ENCODE peak calls at places on chromosomes 13 and 19, in nine cellular contexts. One of them, this sample, is unnamed.

GRCh38 chr13:50283017-50283416 is 267.8 kb downstream of the KCNRG start:
- DNase-seq in CD4-positive, alpha-beta memory T cell: no peak
- DNase-seq in colonic mucosa: no peak
- DNase-seq in lower leg skin: no peak
- DNase-seq in cardiac muscle cell: no peak
- DNase-seq in lung microvascular endothelial cell: no peak
- DNase-seq in iris pigment epithelial cell: no peak
- DNase-seq in RWPE2: no peak
- DNase-seq in GM03348: no peak
- DNase-seq in this sample: no peak

GRCh38 chr19:39430675-39431593 is 4.8 kb downstream of the RPS16 start:
- DNase-seq in CD4-positive, alpha-beta memory T cell: peak
- DNase-seq in cardiac muscle cell: no peak
- DNase-seq in lung microvascular endothelial cell: peak
- DNase-seq in GM03348: no peak
- DNase-seq in colonic mucosa: peak
- DNase-seq in iris pigment epithelial cell: peak
- DNase-seq in RWPE2: no peak
- DNase-seq in lower leg skin: peak
- DNase-seq in this sample: no peak

GRCh38 chr19:19103167-19103566 is 35.1 kb downstream of the TMEM161A start:
- DNase-seq in colonic mucosa: no peak
- DNase-seq in lung microvascular endothelial cell: no peak
- DNase-seq in GM03348: no peak
- DNase-seq in iris pigment epithelial cell: no peak
- DNase-seq in lower leg skin: no peak
- DNase-seq in CD4-positive, alpha-beta memory T cell: no peak
- DNase-seq in RWPE2: no peak
- DNase-seq in cardiac muscle cell: no peak
- DNase-seq in this sample: no peak

GRCh38 chr13:110014719-110015118 is 228.3 kb upstream of the IRS2 start:
- DNase-seq in lower leg skin: no peak
- DNase-seq in lung microvascular endothelial cell: no peak
- DNase-seq in RWPE2: peak
- DNase-seq in colonic mucosa: no peak
- DNase-seq in GM03348: no peak
- DNase-seq in CD4-positive, alpha-beta memory T cell: no peak
- DNase-seq in cardiac muscle cell: no peak
- DNase-seq in iris pigment epithelial cell: no peak
- DNase-seq in this sample: no peak

GRCh38 chr19:13269348-13269747 is 119.1 kb downstream of the IER2 start:
- DNase-seq in iris pigment epithelial cell: no peak
- DNase-seq in lung microvascular endothelial cell: no peak
- DNase-seq in RWPE2: no peak
- DNase-seq in cardiac muscle cell: no peak
- DNase-seq in lower leg skin: no peak
- DNase-seq in colonic mucosa: no peak
- DNase-seq in CD4-positive, alpha-beta memory T cell: no peak
- DNase-seq in GM03348: no peak
- DNase-seq in this sample: no peak

GRCh38 chr19:13629687-13630357 is 123.5 kb upstream of the CACNA1A start:
- DNase-seq in cardiac muscle cell: no peak
- DNase-seq in GM03348: no peak
- DNase-seq in lower leg skin: no peak
- DNase-seq in colonic mucosa: no peak
- DNase-seq in iris pigment epithelial cell: peak
- DNase-seq in RWPE2: no peak
- DNase-seq in CD4-positive, alpha-beta memory T cell: no peak
- DNase-seq in lung microvascular endothelial cell: peak
- DNase-seq in this sample: peak

GRCh38 chr13:42762251-42762650 is 19.1 kb upstream of the FAM216B start:
- DNase-seq in CD4-positive, alpha-beta memory T cell: no peak
- DNase-seq in iris pigment epithelial cell: peak
- DNase-seq in cardiac muscle cell: no peak
- DNase-seq in colonic mucosa: no peak
- DNase-seq in lower leg skin: no peak
- DNase-seq in RWPE2: no peak
- DNase-seq in lung microvascular endothelial cell: peak
- DNase-seq in GM03348: no peak
- DNase-seq in this sample: no peak

GRCh38 chr19:12842511-12842910 is 4.2 kb downstream of the MAST1 start:
- DNase-seq in lower leg skin: no peak
- DNase-seq in RWPE2: no peak
- DNase-seq in colonic mucosa: no peak
- DNase-seq in cardiac muscle cell: no peak
- DNase-seq in lung microvascular endothelial cell: no peak
- DNase-seq in iris pigment epithelial cell: no peak
- DNase-seq in GM03348: no peak
- DNase-seq in CD4-positive, alpha-beta memory T cell: no peak
- DNase-seq in this sample: no peak

GRCh38 chr19:34136127-34136526 is 36.2 kb upstream of the LSM14A start:
- DNase-seq in GM03348: no peak
- DNase-seq in lung microvascular endothelial cell: no peak
- DNase-seq in cardiac muscle cell: no peak
- DNase-seq in lower leg skin: peak
- DNase-seq in CD4-positive, alpha-beta memory T cell: no peak
- DNase-seq in RWPE2: no peak
- DNase-seq in iris pigment epithelial cell: no peak
- DNase-seq in colonic mucosa: no peak
- DNase-seq in this sample: no peak

GRCh38 chr13:33678906-33679657 is 138.9 kb upstream of the RFC3 start:
- DNase-seq in cardiac muscle cell: no peak
- DNase-seq in CD4-positive, alpha-beta memory T cell: peak
- DNase-seq in iris pigment epithelial cell: peak
- DNase-seq in lower leg skin: peak
- DNase-seq in colonic mucosa: peak
- DNase-seq in RWPE2: no peak
- DNase-seq in GM03348: peak
- DNase-seq in lung microvascular endothelial cell: peak
- DNase-seq in this sample: peak

GRCh38 chr13:50456111-50456510 is 387.4 kb downstream of the DLEU7 start:
- DNase-seq in cardiac muscle cell: no peak
- DNase-seq in colonic mucosa: no peak
- DNase-seq in GM03348: no peak
- DNase-seq in lung microvascular endothelial cell: no peak
- DNase-seq in RWPE2: no peak
- DNase-seq in CD4-positive, alpha-beta memory T cell: no peak
- DNase-seq in lower leg skin: no peak
- DNase-seq in iris pigment epithelial cell: no peak
- DNase-seq in this sample: no peak

GRCh38 chr13:76723551-76724232 is 162.5 kb downstream of the KCTD12 start:
- DNase-seq in cardiac muscle cell: no peak
- DNase-seq in colonic mucosa: no peak
- DNase-seq in iris pigment epithelial cell: peak
- DNase-seq in GM03348: peak
- DNase-seq in lower leg skin: no peak
- DNase-seq in CD4-positive, alpha-beta memory T cell: no peak
- DNase-seq in lung microvascular endothelial cell: peak
- DNase-seq in RWPE2: no peak
- DNase-seq in this sample: peak

GRCh38 chr19:45578861-45579260 is 5.7 kb downstream of the OPA3 start:
- DNase-seq in GM03348: no peak
- DNase-seq in lower leg skin: no peak
- DNase-seq in lung microvascular endothelial cell: no peak
- DNase-seq in cardiac muscle cell: no peak
- DNase-seq in colonic mucosa: no peak
- DNase-seq in RWPE2: no peak
- DNase-seq in CD4-positive, alpha-beta memory T cell: no peak
- DNase-seq in iris pigment epithelial cell: no peak
- DNase-seq in this sample: peak

GRCh38 chr13:51267581-51267980 is 45.4 kb downstream of the FAM124A start:
- DNase-seq in GM03348: no peak
- DNase-seq in iris pigment epithelial cell: no peak
- DNase-seq in CD4-positive, alpha-beta memory T cell: no peak
- DNase-seq in colonic mucosa: no peak
- DNase-seq in lower leg skin: no peak
- DNase-seq in lung microvascular endothelial cell: no peak
- DNase-seq in cardiac muscle cell: peak
- DNase-seq in RWPE2: no peak
- DNase-seq in this sample: no peak

GRCh38 chr19:45600340-45600885 is 1.6 kb downstream of the GPR4 start:
- DNase-seq in iris pigment epithelial cell: no peak
- DNase-seq in colonic mucosa: no peak
- DNase-seq in RWPE2: no peak
- DNase-seq in GM03348: no peak
- DNase-seq in lung microvascular endothelial cell: no peak
- DNase-seq in CD4-positive, alpha-beta memory T cell: no peak
- DNase-seq in lower leg skin: no peak
- DNase-seq in cardiac muscle cell: no peak
- DNase-seq in this sample: no peak

GRCh38 chr19:56291857-56292256 is 19.3 kb downstream of the EDDM13 start:
- DNase-seq in colonic mucosa: no peak
- DNase-seq in GM03348: no peak
- DNase-seq in lung microvascular endothelial cell: no peak
- DNase-seq in iris pigment epithelial cell: peak
- DNase-seq in cardiac muscle cell: no peak
- DNase-seq in CD4-positive, alpha-beta memory T cell: no peak
- DNase-seq in lower leg skin: no peak
- DNase-seq in RWPE2: no peak
- DNase-seq in this sample: no peak

GRCh38 chr19:33749619-33750175 is 47.0 kb upstream of the KCTD15 start:
- DNase-seq in lower leg skin: no peak
- DNase-seq in RWPE2: no peak
- DNase-seq in cardiac muscle cell: no peak
- DNase-seq in CD4-positive, alpha-beta memory T cell: no peak
- DNase-seq in lung microvascular endothelial cell: no peak
- DNase-seq in GM03348: no peak
- DNase-seq in iris pigment epithelial cell: no peak
- DNase-seq in colonic mucosa: no peak
- DNase-seq in this sample: no peak

GRCh38 chr13:110628477-110628793 is 13.1 kb downstream of the NAXD start:
- DNase-seq in RWPE2: no peak
- DNase-seq in CD4-positive, alpha-beta memory T cell: no peak
- DNase-seq in colonic mucosa: no peak
- DNase-seq in lower leg skin: no peak
- DNase-seq in cardiac muscle cell: no peak
- DNase-seq in iris pigment epithelial cell: peak
- DNase-seq in lung microvascular endothelial cell: peak
- DNase-seq in GM03348: no peak
- DNase-seq in this sample: no peak

GRCh38 chr13:43783820-43784219 is 3.0 kb downstream of the ENOX1 start:
- DNase-seq in GM03348: peak
- DNase-seq in iris pigment epithelial cell: peak
- DNase-seq in cardiac muscle cell: no peak
- DNase-seq in lung microvascular endothelial cell: peak
- DNase-seq in lower leg skin: no peak
- DNase-seq in colonic mucosa: no peak
- DNase-seq in CD4-positive, alpha-beta memory T cell: peak
- DNase-seq in RWPE2: no peak
- DNase-seq in this sample: peak

GRCh38 chr19:45568732-45569131 is 15.9 kb downstream of the OPA3 start:
- DNase-seq in CD4-positive, alpha-beta memory T cell: no peak
- DNase-seq in iris pigment epithelial cell: peak
- DNase-seq in lung microvascular endothelial cell: peak
- DNase-seq in GM03348: peak
- DNase-seq in colonic mucosa: no peak
- DNase-seq in cardiac muscle cell: no peak
- DNase-seq in RWPE2: peak
- DNase-seq in lower leg skin: no peak
- DNase-seq in this sample: peak

GRCh38 chr19:57190301-57190700 is 999 bp upstream of the ZNF264 start:
- DNase-seq in iris pigment epithelial cell: no peak
- DNase-seq in CD4-positive, alpha-beta memory T cell: no peak
- DNase-seq in RWPE2: no peak
- DNase-seq in GM03348: no peak
- DNase-seq in lung microvascular endothelial cell: no peak
- DNase-seq in colonic mucosa: no peak
- DNase-seq in lower leg skin: no peak
- DNase-seq in cardiac muscle cell: no peak
- DNase-seq in this sample: no peak

GRCh38 chr19:6424190-6424938 is at the start of gene KHSRP:
- DNase-seq in lower leg skin: no peak
- DNase-seq in colonic mucosa: no peak
- DNase-seq in cardiac muscle cell: peak
- DNase-seq in RWPE2: no peak
- DNase-seq in GM03348: peak
- DNase-seq in iris pigment epithelial cell: no peak
- DNase-seq in lung microvascular endothelial cell: peak
- DNase-seq in CD4-positive, alpha-beta memory T cell: peak
- DNase-seq in this sample: peak

GRCh38 chr19:6062274-6062673 is 48.0 kb downstream of the RFX2 start:
- DNase-seq in lung microvascular endothelial cell: peak
- DNase-seq in GM03348: no peak
- DNase-seq in RWPE2: no peak
- DNase-seq in colonic mucosa: peak
- DNase-seq in cardiac muscle cell: no peak
- DNase-seq in lower leg skin: peak
- DNase-seq in iris pigment epithelial cell: peak
- DNase-seq in CD4-positive, alpha-beta memory T cell: no peak
- DNase-seq in this sample: peak

GRCh38 chr19:56834564-56835375 is 5.8 kb downstream of the PEG3 start:
- DNase-seq in lower leg skin: no peak
- DNase-seq in iris pigment epithelial cell: no peak
- DNase-seq in lung microvascular endothelial cell: no peak
- DNase-seq in CD4-positive, alpha-beta memory T cell: no peak
- DNase-seq in colonic mucosa: no peak
- DNase-seq in cardiac muscle cell: no peak
- DNase-seq in RWPE2: no peak
- DNase-seq in GM03348: no peak
- DNase-seq in this sample: no peak

GRCh38 chr13:112601351-112601750 is 13.4 kb upstream of the TUBGCP3 start:
- DNase-seq in lower leg skin: no peak
- DNase-seq in RWPE2: no peak
- DNase-seq in cardiac muscle cell: no peak
- DNase-seq in iris pigment epithelial cell: no peak
- DNase-seq in GM03348: no peak
- DNase-seq in lung microvascular endothelial cell: no peak
- DNase-seq in CD4-positive, alpha-beta memory T cell: no peak
- DNase-seq in colonic mucosa: no peak
- DNase-seq in this sample: no peak

GRCh38 chr19:10112895-10113591 is 1.6 kb downstream of the P2RY11 start:
- DNase-seq in lung microvascular endothelial cell: peak
- DNase-seq in iris pigment epithelial cell: peak
- DNase-seq in lower leg skin: no peak
- DNase-seq in RWPE2: no peak
- DNase-seq in colonic mucosa: peak
- DNase-seq in GM03348: peak
- DNase-seq in CD4-positive, alpha-beta memory T cell: peak
- DNase-seq in cardiac muscle cell: peak
- DNase-seq in this sample: peak

GRCh38 chr19:4506449-4507149 is 11.7 kb downstream of the PLIN4 start:
- DNase-seq in lower leg skin: no peak
- DNase-seq in cardiac muscle cell: no peak
- DNase-seq in lung microvascular endothelial cell: peak
- DNase-seq in GM03348: peak
- DNase-seq in iris pigment epithelial cell: peak
- DNase-seq in CD4-positive, alpha-beta memory T cell: no peak
- DNase-seq in colonic mucosa: no peak
- DNase-seq in RWPE2: no peak
- DNase-seq in this sample: peak

This sample was measured in AG08395.